ENCODE peak calls at places on chromosomes 12 and 14, in nine cellular contexts. T is Caco-2, J is cardiac muscle cell, B is ovary, U is A549, N is MM.1S, F is thoracic aorta, E is left ventricle myocardium inferior, X is astrocyte. Z is an unnamed sample.

GRCh38 chr12:99960312-99960711 is 24.4 kb downstream of the ANKS1B start:
- DNase-seq in T (no peak), J (peak; percentile 34), B (no peak), U (no peak), N (no peak), F (no peak), E (no peak), X (no peak), Z (no peak)

GRCh38 chr14:104444159-104445030 is 135.2 kb upstream of the C14orf180 start:
- DNase-seq in T (no peak), J (no peak), B (no peak), U (no peak), N (no peak), F (no peak), E (no peak), X (no peak), Z (no peak)

GRCh38 chr12:62629971-62630739 is 163.5 kb downstream of the MON2 start:
- DNase-seq in T (no peak), J (no peak), B (no peak), U (no peak), N (no peak), F (no peak), E (no peak), X (no peak), Z (no peak)

GRCh38 chr12:13044859-13045384 is 741 bp downstream of the FAM234B start:
- DNase-seq in T (no peak), J (peak; percentile 29), B (no peak), U (peak; percentile 33), N (no peak), F (no peak), E (no peak), X (peak; percentile 2), Z (no peak)

GRCh38 chr14:38137005-38137404 is 70.7 kb upstream of the SSTR1 start:
- DNase-seq in T (no peak), J (peak; percentile 20), B (no peak), U (no peak), N (no peak), F (no peak), E (no peak), X (no peak), Z (no peak)

GRCh38 chr12:104354167-104354867 is 50.8 kb downstream of the EID3 start:
- DNase-seq in T (no peak), J (no peak), B (no peak), U (peak; percentile 63), N (no peak), F (no peak), E (no peak), X (no peak), Z (no peak)

GRCh38 chr14:73833530-73834257 is 17.9 kb upstream of the PTGR2 start:
- DNase-seq in T (no peak), J (peak; percentile 84), B (no peak), U (peak; percentile 47), N (no peak), F (no peak), E (peak; percentile 27), X (peak; percentile 75), Z (no peak)

GRCh38 chr12:47818701-47819543 is 781 bp downstream of the HDAC7 start:
- DNase-seq in T (peak; percentile 80), J (no peak), B (peak; percentile 77), U (peak; percentile 65), N (peak; percentile 68), F (no peak), E (peak; percentile 81), X (no peak), Z (no peak)

GRCh38 chr12:90979936-90980335 is 24.8 kb downstream of the EPYC start:
- DNase-seq in T (no peak), J (peak; percentile 70), B (no peak), U (no peak), N (no peak), F (no peak), E (no peak), X (no peak), Z (no peak)

GRCh38 chr14:73743431-73743931 is 29.3 kb upstream of the PNMA1 start:
- DNase-seq in T (no peak), J (peak; percentile 38), B (no peak), U (no peak), N (peak; percentile 18), F (no peak), E (peak; percentile 56), X (no peak), Z (peak; percentile 66)

GRCh38 chr12:42490261-42490842 is 99.2 kb downstream of the PRICKLE1 start:
- DNase-seq in T (no peak), J (no peak), B (no peak), U (no peak), N (no peak), F (no peak), E (no peak), X (no peak), Z (no peak)

GRCh38 chr12:69900720-69901131 is 75.7 kb downstream of the MYRFL start:
- DNase-seq in T (peak; percentile 71), J (peak; percentile 81), B (peak; percentile 52), U (peak; percentile 64), N (peak; percentile 80), F (peak; percentile 25), E (peak; percentile 41), X (peak; percentile 38), Z (peak; percentile 48)

GRCh38 chr12:5945071-5946008 is at the start of gene ANO2:
- DNase-seq in T (no peak), J (peak; percentile 25), B (no peak), U (no peak), N (peak; percentile 12), F (no peak), E (no peak), X (no peak), Z (no peak)
- H3K4me3 ChIP-seq in T (peak within 1 kb of the TSS; percentile 41), J (peak within 1 kb of the TSS; percentile 43), B (no peak within 1 kb of the TSS), U (peak within 1 kb of the TSS; percentile 48), N (peak within 1 kb of the TSS; percentile 51), F (peak within 1 kb of the TSS; percentile 68), E (peak within 1 kb of the TSS; percentile 63), X (peak within 1 kb of the TSS; percentile 46), Z (no peak within 1 kb of the TSS)

GRCh38 chr14:106058342-106058741 is 532.0 kb downstream of the TMEM121 start:
- DNase-seq in T (no peak), J (no peak), B (no peak), U (no peak), N (no peak), F (no peak), E (no peak), X (no peak), Z (no peak)

GRCh38 chr14:106067935-106068334 is 541.6 kb downstream of the TMEM121 start:
- DNase-seq in T (no peak), J (no peak), B (no peak), U (no peak), N (no peak), F (no peak), E (no peak), X (no peak), Z (no peak)

GRCh38 chr14:106060576-106060975 is 534.2 kb downstream of the TMEM121 start:
- DNase-seq in T (no peak), J (no peak), B (no peak), U (no peak), N (no peak), F (no peak), E (no peak), X (no peak), Z (no peak)

DNA sequence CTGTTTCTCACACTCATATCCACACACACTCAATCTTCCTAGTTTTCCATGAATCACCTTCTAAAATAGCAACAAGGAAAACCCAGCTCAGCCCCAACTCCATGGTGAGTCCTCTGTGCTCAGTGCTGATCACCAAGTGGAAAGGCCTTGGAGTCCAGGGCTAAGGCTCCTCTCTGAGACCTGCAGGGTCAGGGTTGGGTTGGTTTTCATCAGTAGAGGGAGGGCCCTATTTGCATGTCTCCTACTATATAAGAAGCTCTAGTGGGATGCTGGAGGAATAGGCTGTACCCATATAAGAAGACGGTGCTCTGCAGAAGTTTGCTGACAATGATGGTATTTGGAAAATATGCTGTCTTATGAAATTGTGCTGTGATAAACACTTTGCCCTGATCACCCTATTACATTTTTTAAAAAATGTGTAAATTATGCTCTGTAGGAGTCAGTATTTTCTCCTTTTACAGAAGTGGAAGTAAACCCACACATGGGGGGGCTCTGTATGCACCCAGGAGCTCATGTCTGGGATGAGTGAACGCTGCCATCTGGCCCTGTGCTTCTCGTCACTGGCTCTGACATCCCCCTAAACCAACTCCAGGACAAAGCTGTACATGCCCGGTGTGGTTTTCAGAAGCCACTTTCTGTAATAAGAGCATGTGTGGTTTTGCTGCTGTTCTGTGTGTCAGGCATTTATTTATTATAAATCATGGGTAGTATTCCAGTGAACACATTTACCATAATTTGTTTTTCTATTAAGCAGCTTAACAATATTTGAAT is 536.3 kb downstream of the TMEM121 start:
- DNase-seq in T (no peak), J (no peak), B (no peak), U (no peak), N (no peak), F (no peak), E (no peak), X (no peak), Z (no peak)
- H3K9me3 ChIP-seq in T (no peaks in the 10 kb centered on the region), J (no peaks in the 10 kb centered on the region), B (no peaks in the 10 kb centered on the region), U (no peaks in the 10 kb centered on the region), N (no peaks in the 10 kb centered on the region), F (no peaks in the 10 kb centered on the region), E (no peaks in the 10 kb centered on the region), X (no peaks in the 10 kb centered on the region), Z (no peaks in the 10 kb centered on the region)

GRCh38 chr14:90968025-90968424 is 92.4 kb downstream of the RPS6KA5 start:
- DNase-seq in T (no peak), J (peak; percentile 67), B (no peak), U (peak; percentile 10), N (no peak), F (no peak), E (no peak), X (peak; percentile 3), Z (no peak)

GRCh38 chr14:90966493-90966892 is 93.9 kb downstream of the RPS6KA5 start:
- DNase-seq in T (no peak), J (no peak), B (no peak), U (no peak), N (no peak), F (no peak), E (no peak), X (no peak), Z (no peak)

GRCh38 chr14:90971687-90972086 is 88.8 kb downstream of the RPS6KA5 start:
- DNase-seq in T (no peak), J (no peak), B (no peak), U (no peak), N (no peak), F (no peak), E (no peak), X (no peak), Z (no peak)

GRCh38 chr14:90970167-90970600 is 90.3 kb downstream of the RPS6KA5 start:
- DNase-seq in T (no peak), J (peak; percentile 54), B (no peak), U (peak; percentile 29), N (no peak), F (no peak), E (no peak), X (peak; percentile 74), Z (no peak)

GRCh38 chr14:90969493-90970166 is 90.8 kb downstream of the RPS6KA5 start:
- DNase-seq in T (no peak), J (peak; percentile 59), B (no peak), U (no peak), N (no peak), F (no peak), E (no peak), X (peak; percentile 8), Z (no peak)
- H3K4me3 ChIP-seq in T (no peak overlapping the region), J (no peak overlapping the region), B (no peak overlapping the region), U (no peak overlapping the region), N (no peak overlapping the region), F (no peak overlapping the region), E (no peak overlapping the region), X (no peak overlapping the region), Z (no peak overlapping the region)

DNA sequence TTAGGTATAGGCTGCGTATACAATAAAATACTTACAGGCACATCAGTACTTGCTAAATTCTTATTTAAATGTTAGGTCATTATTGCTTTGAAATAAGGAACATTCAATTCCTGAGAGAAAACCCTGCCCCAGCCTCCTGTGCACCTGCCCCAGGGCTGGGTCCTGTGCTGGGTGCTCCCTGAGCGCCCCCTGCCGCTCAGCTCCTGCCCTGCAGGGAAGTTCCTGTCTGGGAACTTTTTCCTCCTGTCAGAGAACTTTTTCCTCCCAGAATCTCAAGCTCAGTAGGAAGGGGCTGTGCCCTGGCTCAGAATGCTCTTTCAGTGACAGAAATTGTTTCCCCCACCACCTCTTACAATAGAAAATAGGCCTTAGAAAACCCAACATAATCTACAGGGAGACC is 751.1 kb downstream of the TMEM121 start:
- DNase-seq in T (no peak), J (no peak), B (no peak), U (no peak), N (no peak), F (no peak), E (no peak), X (no peak), Z (no peak)
- H3K9me3 ChIP-seq in T (no peaks in the 10 kb centered on the region), J (no peaks in the 10 kb centered on the region), B (no peaks in the 10 kb centered on the region), U (no peaks in the 10 kb centered on the region), N (no peaks in the 10 kb centered on the region), F (no peaks in the 10 kb centered on the region), E (no peaks in the 10 kb centered on the region), X (peaks cover 3% of the 10 kb centered on the region), Z (no peaks in the 10 kb centered on the region)

Z was measured in CD4-positive, alpha-beta memory T cell.